ENCODE peak calls at places on chromosomes 1 and 21, in ten cellular contexts. B is BE2C, J is A549, Q is cardiac fibroblast, T is uterus, P is HFFc6, Y is B cell, L is Peyer's patch, X is foreskin keratinocyte, C is PC-3. F is an unnamed sample.

GRCh38 chr1:2414297-2414958 is 2.1 kb upstream of the PEX10 start:
- DNase-seq in C (peak), T (peak), P (peak), B (peak), Y (peak), Q (peak), J (peak), L (peak), X (no peak), F (peak)

GRCh38 chr21:26028183-26028582 is 142.4 kb downstream of the APP start:
- DNase-seq in T (no peak), J (no peak), Y (no peak), P (no peak), B (no peak), Q (peak), C (no peak), X (no peak), L (no peak), F (no peak)

GRCh38 chr1:47887060-47887851 is 109.9 kb downstream of the TRABD2B start:
- DNase-seq in P (no peak), J (no peak), X (no peak), C (no peak), T (no peak), Y (no peak), Q (no peak), B (no peak), L (no peak), F (no peak)

GRCh38 chr1:224198572-224198971 is 15.5 kb downstream of the DEGS1 start:
- DNase-seq in Q (no peak), P (no peak), X (peak), T (no peak), L (no peak), B (no peak), Y (no peak), J (no peak), C (no peak), F (no peak)

GRCh38 chr21:45447821-45448220 is 42.9 kb downstream of the COL18A1 start:
- DNase-seq in X (peak), J (no peak), Q (peak), Y (no peak), L (no peak), P (no peak), B (no peak), C (peak), T (no peak), F (no peak)

GRCh38 chr1:40712405-40712944 is 21.0 kb downstream of the NFYC start:
- DNase-seq in P (no peak), B (no peak), Q (no peak), X (no peak), L (no peak), C (peak), Y (no peak), J (no peak), T (no peak), F (no peak)

GRCh38 chr1:22784737-22785136 is 74.1 kb downstream of the EPHB2 start:
- DNase-seq in C (no peak), J (no peak), B (no peak), P (no peak), Q (no peak), X (no peak), T (no peak), L (no peak), Y (no peak), F (no peak)

GRCh38 chr1:161033751-161034150 is 5.0 kb downstream of the TSTD1 start:
- DNase-seq in T (no peak), P (no peak), X (no peak), C (peak), Y (no peak), B (no peak), L (no peak), J (no peak), Q (no peak), F (no peak)

GRCh38 chr1:107264561-107264960 is 123.7 kb downstream of the NTNG1 start:
- DNase-seq in J (no peak), C (peak), B (no peak), L (no peak), P (no peak), T (no peak), X (no peak), Y (no peak), Q (no peak), F (no peak)

GRCh38 chr1:107187399-107187798 is 46.6 kb downstream of the NTNG1 start:
- DNase-seq in L (no peak), T (no peak), Q (no peak), X (no peak), J (no peak), B (no peak), P (no peak), Y (no peak), C (no peak), F (no peak)

GRCh38 chr1:14580986-14581385 is 17.5 kb upstream of the KAZN start:
- DNase-seq in P (no peak), Q (no peak), B (no peak), T (no peak), X (no peak), Y (no peak), C (no peak), L (no peak), J (no peak), F (no peak)

GRCh38 chr21:45809421-45809820 is 165.9 kb downstream of the PCBP3 start:
- DNase-seq in B (no peak), Y (no peak), P (no peak), T (no peak), J (no peak), L (no peak), X (no peak), C (no peak), Q (no peak), F (no peak)

GRCh38 chr1:35532497-35533226 is 24.5 kb downstream of the KIAA0319L start:
- DNase-seq in L (no peak), J (no peak), X (no peak), P (no peak), C (no peak), B (no peak), T (no peak), Y (no peak), Q (peak), F (no peak)

GRCh38 chr1:193417945-193418744 is 231.7 kb upstream of the B3GALT2 start:
- DNase-seq in L (no peak), Q (peak), B (no peak), Y (no peak), X (no peak), P (peak), J (no peak), T (no peak), C (no peak), F (no peak)

GRCh38 chr1:41355761-41356160 is 5.5 kb upstream of the FOXO6 start:
- DNase-seq in B (no peak), P (no peak), Q (no peak), X (no peak), T (peak), J (no peak), L (peak), C (no peak), Y (no peak), F (no peak)

GRCh38 chr1:101128211-101128727 is 102.7 kb upstream of the DPH5 start:
- DNase-seq in Y (peak), P (no peak), B (no peak), L (no peak), C (no peak), J (no peak), Q (no peak), X (no peak), T (no peak), F (peak)

GRCh38 chr21:45109831-45110492 is 35.6 kb downstream of the ADARB1 start:
- DNase-seq in T (no peak), Y (peak), J (no peak), C (no peak), B (no peak), X (no peak), P (no peak), L (no peak), Q (no peak), F (peak)

GRCh38 chr1:50474859-50475809 is 51.9 kb upstream of the DMRTA2 start:
- DNase-seq in J (peak), T (no peak), B (no peak), Y (no peak), Q (peak), P (no peak), C (peak), L (no peak), X (peak), F (no peak)

GRCh38 chr1:14598498-14599172 is at the start of gene KAZN:
- DNase-seq in Y (no peak), C (peak), X (no peak), L (no peak), B (peak), T (no peak), P (no peak), J (no peak), Q (no peak), F (peak)

GRCh38 chr1:9251501-9251900 is 16.9 kb downstream of the H6PD start:
- DNase-seq in J (no peak), Q (no peak), X (no peak), B (no peak), P (no peak), Y (no peak), L (peak), C (no peak), T (no peak), F (no peak)

GRCh38 chr1:9249263-9249533 is 14.6 kb downstream of the H6PD start:
- DNase-seq in L (no peak), X (no peak), Y (no peak), P (no peak), T (no peak), J (no peak), C (no peak), Q (no peak), B (no peak), F (no peak)

GRCh38 chr1:9249534-9250335 is 15.2 kb downstream of the H6PD start:
- DNase-seq in P (peak), X (no peak), T (peak), C (peak), Y (no peak), Q (peak), B (no peak), L (peak), J (peak), F (peak)

GRCh38 chr1:9250586-9251381 is 16.2 kb downstream of the H6PD start:
- DNase-seq in Q (no peak), J (no peak), Y (no peak), P (no peak), T (no peak), L (peak), B (no peak), X (no peak), C (no peak), F (no peak)

DNA sequence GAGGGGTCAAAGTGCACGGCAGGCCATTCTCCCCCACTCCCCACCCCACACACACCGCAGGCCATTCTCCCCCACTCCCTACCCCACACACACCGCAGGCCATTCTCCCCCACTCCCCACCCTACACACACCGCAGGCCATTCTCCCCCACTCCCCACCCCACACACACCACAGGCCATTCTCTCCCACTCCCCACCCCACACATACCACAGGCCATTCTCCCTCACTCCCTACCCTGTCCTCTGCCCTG is 15.7 kb downstream of the H6PD start:
- DNase-seq in T (no peak), L (no peak), Q (no peak), B (no peak), C (no peak), X (no peak), J (no peak), Y (no peak), P (no peak), F (no peak)
- TF ChIP-seq CTCF in T (no peak), L (no peak), Q (no peak), B (no peak), C (no peak), X (no peak), J (no peak), Y (no peak), P (no peak), F (no peak)

GRCh38 chr1:96843601-96844000 is 122.0 kb downstream of the PTBP2 start:
- DNase-seq in T (no peak), X (no peak), Y (no peak), P (no peak), B (no peak), C (no peak), L (no peak), Q (no peak), J (no peak), F (no peak)

GRCh38 chr1:96840396-96840795 is 118.8 kb downstream of the PTBP2 start:
- DNase-seq in P (no peak), X (no peak), T (no peak), J (no peak), Y (no peak), L (no peak), C (no peak), B (no peak), Q (no peak), F (no peak)

GRCh38 chr1:96843196-96843595 is 121.6 kb downstream of the PTBP2 start:
- DNase-seq in Q (peak), X (no peak), B (no peak), Y (no peak), P (peak), C (no peak), J (no peak), T (no peak), L (no peak), F (no peak)

GRCh38 chr1:96842215-96842614 is 120.6 kb downstream of the PTBP2 start:
- DNase-seq in Q (peak), X (no peak), T (no peak), P (no peak), B (no peak), L (no peak), C (no peak), J (no peak), Y (no peak), F (no peak)

GRCh38 chr1:96845464-96845863 is 123.9 kb downstream of the PTBP2 start:
- DNase-seq in L (no peak), Q (peak), X (no peak), Y (no peak), T (no peak), C (peak), J (peak), B (peak), P (no peak), F (peak)
- TF ChIP-seq CTCF in L (peak), Q (peak), X (peak), Y (peak), T (no peak), C (peak), J (peak), B (peak), P (peak), F (peak)

GRCh38 chr1:94666797-94667196 is 125.2 kb upstream of the F3 start:
- DNase-seq in L (no peak), B (no peak), Y (no peak), P (no peak), T (no peak), J (no peak), X (no peak), Q (no peak), C (no peak), F (no peak)

GRCh38 chr1:94670273-94670672 is 128.7 kb upstream of the F3 start:
- DNase-seq in Q (no peak), C (no peak), J (no peak), X (no peak), B (no peak), L (no peak), P (peak), Y (no peak), T (no peak), F (no peak)

GRCh38 chr1:94668528-94668927 is 127.0 kb upstream of the F3 start:
- DNase-seq in X (no peak), C (no peak), L (no peak), P (no peak), Q (no peak), Y (no peak), B (no peak), T (no peak), J (no peak), F (no peak)

GRCh38 chr1:94669213-94669612 is 127.7 kb upstream of the F3 start:
- DNase-seq in J (no peak), L (no peak), Y (no peak), T (no peak), B (no peak), X (no peak), C (no peak), Q (peak), P (peak), F (no peak)

DNA sequence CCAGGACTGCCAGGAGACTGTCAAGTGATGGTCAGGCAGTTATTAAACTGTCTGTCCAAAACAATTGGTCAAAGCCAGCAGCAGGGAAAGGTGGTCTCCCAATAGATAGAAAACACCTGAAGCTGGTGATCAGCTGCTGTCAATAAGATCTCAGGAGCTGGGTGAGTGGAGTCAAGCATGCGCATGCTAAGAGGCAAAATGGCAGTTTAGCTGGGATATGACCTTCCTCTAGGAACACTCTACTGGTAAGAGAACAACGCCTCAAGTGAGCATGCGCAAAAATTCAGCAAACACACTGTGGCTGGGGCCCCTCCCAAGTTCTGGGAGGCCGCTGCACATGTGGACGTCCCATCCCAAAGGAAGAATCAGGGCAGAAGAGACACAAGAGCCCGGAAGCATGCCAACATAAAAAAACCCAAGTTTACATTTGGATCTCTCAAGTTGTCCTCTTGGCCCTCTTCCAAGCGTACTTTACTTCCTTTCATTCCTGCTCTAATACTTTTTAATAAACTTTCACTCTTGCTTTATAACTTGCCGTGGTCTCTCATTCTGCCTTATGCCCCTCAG is 126.2 kb upstream of the F3 start:
- DNase-seq in P (no peak), Q (no peak), X (no peak), J (no peak), B (no peak), Y (no peak), T (no peak), C (no peak), L (no peak), F (no peak)
- TF ChIP-seq CTCF in P (no peak), Q (no peak), X (no peak), J (no peak), B (no peak), Y (no peak), T (no peak), C (no peak), L (no peak), F (no peak)

DNA sequence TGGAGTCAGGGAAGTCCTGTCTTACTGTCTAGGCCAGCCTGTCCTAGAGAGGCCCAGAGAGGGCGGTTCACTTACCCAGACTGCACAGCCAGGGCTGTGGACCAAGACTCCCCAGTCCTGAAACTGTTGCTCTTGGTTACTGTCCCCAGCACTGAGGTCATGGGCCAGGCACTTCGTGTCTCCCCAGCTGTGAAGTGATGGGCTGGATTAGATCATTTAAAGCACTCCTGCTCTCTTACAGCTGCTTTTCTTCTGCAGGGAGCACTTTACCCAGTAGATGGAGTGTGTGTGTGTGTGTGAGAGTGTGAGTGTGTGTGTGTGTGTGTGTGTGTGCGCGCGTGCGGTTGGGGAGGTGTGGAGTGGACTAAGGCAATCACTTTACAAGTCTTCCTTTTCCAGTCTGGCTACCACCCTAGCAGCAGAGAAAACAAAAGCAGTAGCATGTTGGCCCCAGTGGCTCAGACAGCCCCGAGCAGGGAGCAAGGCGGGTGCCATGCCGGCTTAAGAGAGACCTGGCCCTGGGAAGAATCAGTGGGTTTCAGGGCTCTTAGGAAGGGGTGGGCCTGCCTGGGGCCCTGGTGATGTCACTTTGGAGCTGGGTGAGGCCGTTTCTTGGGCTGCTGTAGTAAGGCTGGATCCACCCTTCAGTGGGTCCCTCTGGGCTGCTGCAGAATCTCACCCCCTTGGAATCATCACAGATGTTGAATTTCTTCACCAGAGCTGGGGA is 2.4 kb downstream of the SPSB1 start:
- DNase-seq in T (no peak), Y (no peak), Q (peak), X (peak), C (peak), J (peak), P (peak), L (peak), B (no peak), F (peak)
- TF ChIP-seq CTCF in T (no peak), Y (no peak), Q (no peak), X (peak), C (peak), J (no peak), P (peak), L (peak), B (no peak), F (no peak)

GRCh38 chr1:235369802-235370201 is 2.6 kb downstream of the TBCE start:
- DNase-seq in P (no peak), L (no peak), Q (no peak), X (no peak), T (no peak), Y (no peak), J (no peak), C (peak), B (no peak), F (no peak)

GRCh38 chr1:235367000-235367908 is at the start of gene TBCE:
- DNase-seq in L (peak), P (peak), Q (peak), J (peak), Y (peak), B (peak), C (peak), T (peak), X (peak), F (peak)

GRCh38 chr1:235368428-235368827 is 1.2 kb downstream of the TBCE start:
- DNase-seq in X (no peak), T (no peak), Y (no peak), B (no peak), J (no peak), L (no peak), P (no peak), C (no peak), Q (no peak), F (no peak)

GRCh38 chr1:235366286-235366685 is 941 bp upstream of the TBCE start:
- DNase-seq in J (no peak), T (no peak), L (no peak), Y (no peak), Q (no peak), X (no peak), P (no peak), B (no peak), C (no peak), F (no peak)
- TF ChIP-seq CTCF in J (no peak), T (no peak), L (no peak), Y (no peak), Q (no peak), X (no peak), P (no peak), B (no peak), C (no peak), F (no peak)